ENCODE peak calls at places on chromosomes 5 and 9, in seven cellular contexts. Y, F, E, S, P, N and H are unnamed samples. For H3K27me3, the result is how much of the 10 kb centered on the place peaks cover.

GRCh38 chr9:122226142-122226757 is 2.5 kb downstream of the LHX6 start:
- DNase-seq in Y (no peak), F (no peak), E (no peak), S (no peak), P (no peak), N (no peak), H (no peak)

GRCh38 chr5:218457-219289 is 553 bp downstream of the SDHA start:
- DNase-seq in Y (peak), F (no peak), E (peak), S (peak), P (peak), N (peak), H (peak)

GRCh38 chr9:87212563-87213154 is 265.4 kb upstream of the GAS1 start:
- DNase-seq in Y (no peak), F (no peak), E (peak), S (peak), P (no peak), N (no peak), H (peak)

GRCh38 chr5:179923422-179923821 is 15.7 kb upstream of the TBC1D9B start:
- DNase-seq in Y (no peak), F (no peak), E (no peak), S (no peak), P (no peak), N (no peak), H (no peak)

GRCh38 chr9:84694248-84694647 is 24.7 kb downstream of the NTRK2 start:
- DNase-seq in Y (no peak), F (no peak), E (no peak), S (no peak), P (no peak), N (no peak), H (no peak)

GRCh38 chr9:29212590-29213373 is 1639.5 kb upstream of the C9orf72 start:
- DNase-seq in Y (no peak), F (no peak), E (no peak), S (no peak), P (no peak), N (no peak), H (no peak)

GRCh38 chr5:134738963-134739661 is 764 bp downstream of the CAMLG start:
- DNase-seq in Y (no peak), F (no peak), E (peak), S (peak), P (peak), N (peak), H (peak)

GRCh38 chr5:108953940-108954339 is 206.2 kb downstream of the FER start:
- DNase-seq in Y (no peak), F (no peak), E (peak), S (no peak), P (no peak), N (no peak), H (no peak)

GRCh38 chr9:2414465-2414864 is 207.1 kb upstream of the VLDLR start:
- DNase-seq in Y (no peak), F (no peak), E (peak), S (no peak), P (peak), N (no peak), H (no peak)

GRCh38 chr5:38104497-38105230 is 153.7 kb upstream of the EGFLAM start:
- DNase-seq in Y (no peak), F (no peak), E (peak), S (no peak), P (peak), N (no peak), H (no peak)

GRCh38 chr9:87088621-87089020 is 141.3 kb upstream of the GAS1 start:
- DNase-seq in Y (no peak), F (no peak), E (no peak), S (no peak), P (no peak), N (no peak), H (no peak)

GRCh38 chr5:106312360-106312759 is 1358.4 kb downstream of the EFNA5 start:
- DNase-seq in Y (no peak), F (no peak), E (peak), S (peak), P (peak), N (no peak), H (peak)

GRCh38 chr5:14775857-14776256 is 95.7 kb downstream of the ANKH start:
- DNase-seq in Y (peak), F (no peak), E (peak), S (peak), P (peak), N (peak), H (peak)

GRCh38 chr5:179293276-179293675 is 52.0 kb downstream of the ADAMTS2 start:
- DNase-seq in Y (no peak), F (no peak), E (peak), S (no peak), P (no peak), N (no peak), H (no peak)

GRCh38 chr5:161483721-161484120 is 62.8 kb downstream of the GABRB2 start:
- DNase-seq in Y (no peak), F (no peak), E (no peak), S (no peak), P (no peak), N (no peak), H (no peak)

GRCh38 chr9:31394040-31394473 is 990.4 kb upstream of the ACO1 start:
- DNase-seq in Y (no peak), F (no peak), E (peak), S (no peak), P (peak), N (no peak), H (peak)

GRCh38 chr5:150043657-150044333 is 42.6 kb downstream of the CSF1R start:
- DNase-seq in Y (no peak), F (no peak), E (peak), S (peak), P (no peak), N (peak), H (no peak)

GRCh38 chr5:13115476-13115875 is 829.0 kb downstream of the DNAH5 start:
- DNase-seq in Y (no peak), F (no peak), E (peak), S (no peak), P (no peak), N (no peak), H (peak)

DNA sequence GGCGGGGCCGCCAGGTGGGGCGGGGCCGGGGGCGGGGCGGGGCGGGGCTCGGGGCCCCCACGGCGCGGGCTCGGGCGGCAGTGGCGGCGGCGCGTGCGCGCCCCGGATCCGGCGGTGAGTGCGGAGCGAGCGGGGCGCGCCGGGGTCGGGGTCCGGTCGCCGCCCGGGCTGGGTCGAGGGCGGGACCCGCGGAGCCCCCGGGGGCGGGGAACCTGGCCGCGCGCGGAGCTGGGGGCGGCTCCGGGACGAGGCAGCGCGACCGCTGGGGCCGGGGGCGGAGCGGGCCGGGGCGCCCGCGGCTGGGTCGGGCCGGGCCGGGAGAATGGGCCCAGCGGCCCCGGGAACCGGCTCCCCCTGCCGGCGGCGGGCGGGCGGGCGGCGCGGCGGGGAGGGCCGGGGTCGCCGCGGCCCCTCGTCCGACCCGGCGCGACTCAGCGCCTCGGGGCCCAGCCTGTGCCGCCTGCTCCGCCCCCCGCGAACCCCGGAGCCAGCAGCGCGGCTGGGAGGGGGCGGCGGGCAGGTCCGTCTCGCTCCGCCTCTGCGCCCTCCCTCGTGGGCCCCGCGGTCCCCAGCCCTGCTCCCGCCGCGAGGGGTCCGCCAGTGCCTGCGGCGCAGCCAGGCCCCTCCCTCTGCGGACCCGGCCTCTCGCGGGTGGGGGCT is 3.1 kb downstream of the EGFL7 start:
- DNase-seq in Y (no peak), F (no peak), E (no peak), S (no peak), P (no peak), N (no peak), H (no peak)
- TF ChIP-seq CTCF in Y (no peak), F (no peak), E (no peak), S (peak), P (no peak), N (no peak), H (no peak)

DNA sequence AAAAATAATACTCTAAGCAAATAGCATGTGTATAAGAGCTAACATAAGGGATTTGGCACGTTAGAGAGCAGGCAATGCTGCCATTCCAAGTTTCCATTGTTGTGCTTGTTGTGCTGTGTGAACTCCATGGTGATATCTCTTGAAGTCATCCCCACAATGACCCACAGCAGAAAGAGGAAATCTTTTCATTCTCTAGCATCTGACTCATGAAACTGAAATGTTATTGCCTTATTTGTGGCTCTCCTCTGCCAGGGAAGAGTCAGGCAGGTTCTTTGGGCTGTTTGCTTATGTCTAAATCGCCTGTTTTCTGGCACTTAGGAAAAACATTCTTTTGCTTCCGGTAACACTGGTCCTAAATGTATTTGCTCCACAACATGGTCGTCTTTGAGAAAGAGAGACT is 188.6 kb downstream of the CSNK1G3 start:
- DNase-seq in Y (peak), F (peak), E (peak), S (peak), P (peak), N (no peak), H (peak)
- H3K4me3 ChIP-seq in Y (no peak), F (no peak), E (no peak), S (no peak), P (no peak), N (no peak), H (no peak)

GRCh38 chr5:82353522-82353921 is 75.4 kb upstream of the RPS23 start:
- DNase-seq in Y (no peak), F (no peak), E (no peak), S (no peak), P (no peak), N (no peak), H (no peak)
- H3K27me3 ChIP-seq in Y (under half), F (under half), E (under half), S (under half), P (under half), N (under half), H (under half)

DNA sequence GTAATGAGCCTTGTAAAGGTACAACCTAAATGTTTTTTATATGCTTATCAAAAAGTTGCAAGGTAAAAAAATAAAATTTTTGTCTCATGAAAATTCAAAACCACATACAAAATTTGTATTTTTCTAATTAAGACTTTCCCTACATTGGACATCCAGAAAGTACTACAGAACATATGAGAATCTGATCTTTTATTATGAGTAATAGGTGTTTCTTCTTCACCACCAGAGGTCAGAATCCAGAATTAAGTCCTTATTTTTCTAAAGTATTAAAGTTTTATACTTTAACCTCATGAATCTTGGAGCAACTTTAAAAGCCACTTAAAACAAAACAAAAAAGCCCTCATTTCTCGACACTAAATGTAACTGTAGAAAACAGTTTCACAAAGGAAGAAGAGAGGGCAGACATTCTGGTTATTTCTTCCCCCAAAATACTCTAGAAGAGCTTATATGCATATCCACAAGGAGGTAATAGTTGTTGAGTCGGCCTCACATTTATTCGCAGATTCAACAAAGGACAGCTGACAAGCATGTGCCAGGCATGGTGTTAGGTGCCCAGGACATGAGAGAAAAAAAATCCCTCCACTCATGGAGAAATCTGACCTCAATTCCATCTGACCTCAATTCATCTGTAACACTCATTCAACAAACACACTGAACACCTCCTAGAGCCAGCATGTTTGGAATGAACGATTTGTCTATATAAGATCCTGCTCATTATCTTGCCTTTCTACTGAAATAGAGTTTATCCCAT is 69.2 kb downstream of the MLLT3 start:
- DNase-seq in Y (no peak), F (no peak), E (peak), S (peak), P (no peak), N (no peak), H (peak)
- TF ChIP-seq CTCF in Y (peak), F (peak), E (no peak), S (peak), P (no peak), N (peak), H (no peak)

GRCh38 chr5:120604898-120605297 is 140.8 kb downstream of the PRR16 start:
- DNase-seq in Y (no peak), F (peak), E (peak), S (peak), P (peak), N (no peak), H (peak)
- H3K4me3 ChIP-seq in Y (no peak), F (no peak), E (no peak), S (no peak), P (no peak), N (no peak), H (no peak)

DNA sequence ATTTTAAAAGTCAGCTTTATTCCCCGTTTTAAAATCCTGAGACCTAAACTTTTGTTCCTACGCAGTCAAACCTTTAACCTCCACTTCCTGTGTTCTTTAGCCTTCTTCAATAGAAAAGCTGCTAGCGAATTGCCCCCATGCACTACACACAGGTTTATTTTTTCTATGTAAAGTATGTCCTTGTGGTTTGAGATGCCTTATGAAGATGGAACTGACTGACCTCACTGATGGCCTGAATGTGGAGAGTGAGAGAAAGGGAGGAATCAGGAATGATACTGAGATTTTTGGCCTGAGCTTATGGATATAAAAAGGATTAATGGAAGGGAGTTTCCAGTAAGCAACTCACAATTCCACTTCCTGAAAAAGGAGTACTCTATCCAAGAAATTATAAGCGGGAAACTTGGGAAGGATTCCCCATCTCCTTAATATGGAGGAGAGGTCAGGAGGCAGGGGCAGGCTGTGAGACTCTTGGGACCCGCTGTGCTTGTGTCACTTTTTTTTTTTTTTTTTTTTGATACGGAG is 89.5 kb downstream of the UGCG start:
- DNase-seq in Y (no peak), F (no peak), E (peak), S (peak), P (no peak), N (no peak), H (no peak)
- H3K27me3 ChIP-seq in Y (under half), F (under half), E (under half), S (under half), P (under half), N (under half), H (under half)

GRCh38 chr9:17219261-17219660 is 84.4 kb downstream of the CNTLN start:
- DNase-seq in Y (no peak), F (no peak), E (peak), S (peak), P (no peak), N (no peak), H (peak)
- TF ChIP-seq CTCF in Y (peak), F (peak), E (peak), S (peak), P (peak), N (no peak), H (peak)

GRCh38 chr5:159781626-159782157 is 134.6 kb upstream of the ADRA1B start:
- DNase-seq in Y (no peak), F (no peak), E (peak), S (no peak), P (no peak), N (no peak), H (peak)

GRCh38 chr5:159780246-159780645 is 136.0 kb upstream of the ADRA1B start:
- DNase-seq in Y (no peak), F (no peak), E (peak), S (peak), P (no peak), N (no peak), H (peak)

GRCh38 chr5:159782197-159782994 is 133.9 kb upstream of the ADRA1B start:
- DNase-seq in Y (no peak), F (no peak), E (no peak), S (no peak), P (no peak), N (no peak), H (no peak)

GRCh38 chr5:159777049-159777448 is 139.2 kb upstream of the ADRA1B start:
- DNase-seq in Y (no peak), F (no peak), E (no peak), S (peak), P (no peak), N (no peak), H (no peak)

DNA sequence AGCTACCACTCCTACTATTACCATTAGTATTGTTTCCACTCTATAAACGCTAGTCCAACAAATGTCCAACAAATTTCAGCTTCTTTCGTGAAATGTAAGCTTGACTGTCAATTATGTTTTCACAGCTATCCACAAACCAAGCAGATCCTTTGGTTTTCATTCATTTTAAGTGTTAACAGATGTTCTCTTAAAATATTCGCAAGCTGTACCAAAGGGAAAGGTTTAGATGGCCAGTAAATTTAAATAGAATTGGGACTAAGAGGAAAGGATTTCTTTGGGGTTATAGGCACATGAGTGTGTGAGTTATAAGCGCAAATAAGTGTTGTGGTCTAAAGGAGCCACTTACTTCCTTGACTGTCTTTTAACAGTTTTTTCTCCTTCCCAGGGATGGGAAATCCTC is 136.8 kb upstream of the ADRA1B start:
- DNase-seq in Y (no peak), F (no peak), E (peak), S (no peak), P (no peak), N (no peak), H (no peak)
- H3K4me3 ChIP-seq in Y (no peak), F (no peak), E (no peak), S (no peak), P (no peak), N (no peak), H (no peak)

GRCh38 chr5:77649776-77650175 is 11.3 kb upstream of the OTP start:
- DNase-seq in Y (no peak), F (no peak), E (no peak), S (no peak), P (no peak), N (no peak), H (no peak)
- H3K27me3 ChIP-seq in Y (half or more), F (half or more), E (under half), S (half or more), P (half or more), N (half or more), H (under half)